ENCODE peak calls at places on chromosomes 12 and 14, in seven cellular contexts. One of them, this sample, is unnamed.

GRCh38 chr12:113942209-113942608 is 23.9 kb downstream of the RBM19 start:
- DNase-seq in trophoblast cell: no peak
- DNase-seq in H1: no peak
- DNase-seq in mesendoderm: no peak
- DNase-seq in IMR-90: no peak
- DNase-seq in H9: no peak
- DNase-seq in mesenchymal stem cell: no peak
- DNase-seq in this sample: no peak

GRCh38 chr14:85248881-85249635 is 280.9 kb upstream of the FLRT2 start:
- DNase-seq in trophoblast cell: no peak
- DNase-seq in IMR-90: peak
- DNase-seq in H9: no peak
- DNase-seq in mesendoderm: peak
- DNase-seq in H1: no peak
- DNase-seq in mesenchymal stem cell: no peak
- DNase-seq in this sample: no peak

GRCh38 chr14:24974591-24975374 is 75.2 kb downstream of the STXBP6 start:
- DNase-seq in mesenchymal stem cell: no peak
- DNase-seq in trophoblast cell: no peak
- DNase-seq in IMR-90: no peak
- DNase-seq in H1: no peak
- DNase-seq in mesendoderm: no peak
- DNase-seq in H9: no peak
- DNase-seq in this sample: no peak

GRCh38 chr14:105901226-105901625 is 374.8 kb downstream of the TMEM121 start:
- DNase-seq in H1: no peak
- DNase-seq in trophoblast cell: no peak
- DNase-seq in mesendoderm: no peak
- DNase-seq in mesenchymal stem cell: no peak
- DNase-seq in H9: no peak
- DNase-seq in IMR-90: no peak
- DNase-seq in this sample: no peak

GRCh38 chr12:109517619-109518018 is 40.2 kb downstream of the UBE3B start:
- DNase-seq in H9: no peak
- DNase-seq in mesendoderm: no peak
- DNase-seq in H1: no peak
- DNase-seq in trophoblast cell: no peak
- DNase-seq in IMR-90: no peak
- DNase-seq in mesenchymal stem cell: peak
- DNase-seq in this sample: no peak

GRCh38 chr12:50005150-50005549 is 20.1 kb downstream of the RACGAP1 start:
- DNase-seq in trophoblast cell: no peak
- DNase-seq in IMR-90: no peak
- DNase-seq in H9: no peak
- DNase-seq in mesenchymal stem cell: no peak
- DNase-seq in mesendoderm: no peak
- DNase-seq in H1: no peak
- DNase-seq in this sample: no peak

GRCh38 chr14:41615011-41615595 is 8.4 kb downstream of the LRFN5 start:
- DNase-seq in trophoblast cell: no peak
- DNase-seq in mesenchymal stem cell: no peak
- DNase-seq in H1: no peak
- DNase-seq in mesendoderm: no peak
- DNase-seq in IMR-90: no peak
- DNase-seq in H9: no peak
- DNase-seq in this sample: no peak

GRCh38 chr14:61630399-61630798 is 64.9 kb upstream of the HIF1A start:
- DNase-seq in H9: no peak
- DNase-seq in trophoblast cell: no peak
- DNase-seq in H1: no peak
- DNase-seq in mesendoderm: no peak
- DNase-seq in IMR-90: no peak
- DNase-seq in mesenchymal stem cell: no peak
- DNase-seq in this sample: no peak

GRCh38 chr14:49506650-49507049 is 79.5 kb downstream of the RPS29 start:
- DNase-seq in mesenchymal stem cell: no peak
- DNase-seq in H9: no peak
- DNase-seq in trophoblast cell: no peak
- DNase-seq in mesendoderm: peak
- DNase-seq in H1: no peak
- DNase-seq in IMR-90: no peak
- DNase-seq in this sample: no peak

GRCh38 chr14:70027785-70028428 is 148.7 kb downstream of the SMOC1 start:
- DNase-seq in H9: peak
- DNase-seq in trophoblast cell: peak
- DNase-seq in mesenchymal stem cell: peak
- DNase-seq in IMR-90: peak
- DNase-seq in H1: peak
- DNase-seq in mesendoderm: peak
- DNase-seq in this sample: peak

GRCh38 chr14:86221755-86222154 is 691.8 kb downstream of the FLRT2 start:
- DNase-seq in IMR-90: peak
- DNase-seq in trophoblast cell: no peak
- DNase-seq in mesenchymal stem cell: peak
- DNase-seq in H1: no peak
- DNase-seq in mesendoderm: peak
- DNase-seq in H9: no peak
- DNase-seq in this sample: no peak

GRCh38 chr12:105084251-105085250 is at the start of gene ALDH1L2:
- DNase-seq in trophoblast cell: peak
- DNase-seq in mesenchymal stem cell: peak
- DNase-seq in IMR-90: peak
- DNase-seq in H1: peak
- DNase-seq in H9: peak
- DNase-seq in mesendoderm: peak
- DNase-seq in this sample: peak

GRCh38 chr12:78392918-78393317 is 471.7 kb upstream of the SYT1 start:
- DNase-seq in H9: no peak
- DNase-seq in mesenchymal stem cell: peak
- DNase-seq in trophoblast cell: no peak
- DNase-seq in IMR-90: peak
- DNase-seq in H1: no peak
- DNase-seq in mesendoderm: no peak
- DNase-seq in this sample: no peak

GRCh38 chr12:89947437-89948265 is 239.0 kb upstream of the ATP2B1 start:
- DNase-seq in mesenchymal stem cell: peak
- DNase-seq in IMR-90: peak
- DNase-seq in mesendoderm: peak
- DNase-seq in H9: no peak
- DNase-seq in H1: no peak
- DNase-seq in trophoblast cell: peak
- DNase-seq in this sample: no peak

GRCh38 chr12:17192721-17193120 is 586.8 kb upstream of the LMO3 start:
- DNase-seq in IMR-90: no peak
- DNase-seq in mesenchymal stem cell: no peak
- DNase-seq in H9: no peak
- DNase-seq in trophoblast cell: no peak
- DNase-seq in mesendoderm: no peak
- DNase-seq in H1: no peak
- DNase-seq in this sample: peak

GRCh38 chr14:99035268-99035667 is 236.7 kb downstream of the BCL11B start:
- DNase-seq in mesendoderm: peak
- DNase-seq in H9: no peak
- DNase-seq in trophoblast cell: no peak
- DNase-seq in H1: no peak
- DNase-seq in IMR-90: no peak
- DNase-seq in mesenchymal stem cell: no peak
- DNase-seq in this sample: no peak

GRCh38 chr14:100645986-100646314 is 58.7 kb upstream of the BEGAIN start:
- DNase-seq in IMR-90: no peak
- DNase-seq in H9: no peak
- DNase-seq in trophoblast cell: no peak
- DNase-seq in mesendoderm: no peak
- DNase-seq in mesenchymal stem cell: no peak
- DNase-seq in H1: no peak
- DNase-seq in this sample: no peak

GRCh38 chr12:100651108-100651507 is 77.6 kb downstream of the GAS2L3 start:
- DNase-seq in H1: no peak
- DNase-seq in mesenchymal stem cell: no peak
- DNase-seq in H9: no peak
- DNase-seq in IMR-90: no peak
- DNase-seq in mesendoderm: no peak
- DNase-seq in trophoblast cell: no peak
- DNase-seq in this sample: no peak

GRCh38 chr12:29148958-29149690 is at the start of gene FAR2:
- DNase-seq in H9: peak
- DNase-seq in mesenchymal stem cell: peak
- DNase-seq in IMR-90: no peak
- DNase-seq in mesendoderm: peak
- DNase-seq in trophoblast cell: no peak
- DNase-seq in H1: no peak
- DNase-seq in this sample: peak

GRCh38 chr12:131093971-131094830 is 140.5 kb downstream of the ADGRD1 start:
- DNase-seq in H1: no peak
- DNase-seq in trophoblast cell: no peak
- DNase-seq in mesendoderm: no peak
- DNase-seq in IMR-90: no peak
- DNase-seq in H9: peak
- DNase-seq in mesenchymal stem cell: no peak
- DNase-seq in this sample: no peak

GRCh38 chr14:92702441-92702918 is 45.9 kb downstream of the LGMN start:
- DNase-seq in mesenchymal stem cell: no peak
- DNase-seq in IMR-90: no peak
- DNase-seq in H1: no peak
- DNase-seq in trophoblast cell: no peak
- DNase-seq in mesendoderm: no peak
- DNase-seq in H9: no peak
- DNase-seq in this sample: no peak
- H4K8ac ChIP-seq in mesenchymal stem cell: peak
- H4K8ac ChIP-seq in IMR-90: no peak
- H4K8ac ChIP-seq in H1: no peak
- H4K8ac ChIP-seq in trophoblast cell: no peak
- H4K8ac ChIP-seq in mesendoderm: no peak
- H4K8ac ChIP-seq in H9: no peak
- H4K8ac ChIP-seq in this sample: no peak

GRCh38 chr12:47304161-47304560 is 224.4 kb upstream of the AMIGO2 start:
- DNase-seq in H1: no peak
- DNase-seq in IMR-90: no peak
- DNase-seq in trophoblast cell: no peak
- DNase-seq in mesendoderm: no peak
- DNase-seq in H9: no peak
- DNase-seq in mesenchymal stem cell: no peak
- DNase-seq in this sample: no peak
- H4K8ac ChIP-seq in H1: no peak
- H4K8ac ChIP-seq in IMR-90: no peak
- H4K8ac ChIP-seq in trophoblast cell: no peak
- H4K8ac ChIP-seq in mesendoderm: no peak
- H4K8ac ChIP-seq in H9: no peak
- H4K8ac ChIP-seq in mesenchymal stem cell: no peak
- H4K8ac ChIP-seq in this sample: no peak

GRCh38 chr12:95762123-95762785 is 28.3 kb downstream of the NTN4 start:
- DNase-seq in H1: no peak
- DNase-seq in mesendoderm: no peak
- DNase-seq in IMR-90: no peak
- DNase-seq in mesenchymal stem cell: no peak
- DNase-seq in H9: no peak
- DNase-seq in trophoblast cell: peak
- DNase-seq in this sample: no peak

GRCh38 chr12:95764848-95765247 is 25.7 kb downstream of the NTN4 start:
- DNase-seq in mesendoderm: no peak
- DNase-seq in H1: no peak
- DNase-seq in IMR-90: peak
- DNase-seq in mesenchymal stem cell: no peak
- DNase-seq in H9: no peak
- DNase-seq in trophoblast cell: no peak
- DNase-seq in this sample: no peak

GRCh38 chr12:95767703-95768102 is 22.9 kb downstream of the NTN4 start:
- DNase-seq in H9: no peak
- DNase-seq in IMR-90: peak
- DNase-seq in mesendoderm: no peak
- DNase-seq in trophoblast cell: no peak
- DNase-seq in H1: no peak
- DNase-seq in mesenchymal stem cell: no peak
- DNase-seq in this sample: no peak

GRCh38 chr12:95763809-95764253 is 26.7 kb downstream of the NTN4 start:
- DNase-seq in H9: no peak
- DNase-seq in H1: no peak
- DNase-seq in mesendoderm: no peak
- DNase-seq in trophoblast cell: peak
- DNase-seq in IMR-90: peak
- DNase-seq in mesenchymal stem cell: peak
- DNase-seq in this sample: no peak

DNA sequence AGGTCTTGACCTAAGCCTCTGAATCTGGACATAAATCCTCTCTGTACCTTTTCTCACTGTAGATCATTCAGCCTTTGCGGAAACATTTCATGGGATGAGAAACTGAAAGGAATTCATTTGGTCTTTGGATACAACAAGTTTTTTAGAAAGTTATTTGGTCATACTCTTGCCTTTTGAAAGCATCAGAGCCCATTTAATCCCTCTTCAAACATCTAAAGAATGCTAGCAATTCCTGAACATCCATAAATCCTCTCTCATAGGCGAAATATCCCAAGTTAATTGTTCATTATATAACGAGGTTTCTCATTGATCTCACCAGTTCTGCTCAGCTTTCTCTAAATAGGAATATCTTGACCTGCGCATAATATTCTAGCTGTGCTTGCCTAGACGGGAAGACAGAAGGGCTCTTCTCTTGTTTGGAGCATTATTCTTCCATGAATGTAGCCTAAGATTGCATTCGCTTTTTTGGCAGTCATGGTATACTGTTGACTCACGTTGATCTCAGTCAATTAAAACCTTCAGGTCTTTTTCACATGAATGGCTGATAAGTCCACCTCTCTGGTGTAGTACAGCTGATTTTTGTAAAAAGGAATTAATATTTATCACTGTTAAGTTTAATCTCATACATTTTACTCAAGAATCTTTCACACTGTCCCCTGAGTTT is 24.1 kb downstream of the NTN4 start:
- DNase-seq in H1: no peak
- DNase-seq in trophoblast cell: no peak
- DNase-seq in IMR-90: peak
- DNase-seq in H9: no peak
- DNase-seq in mesendoderm: no peak
- DNase-seq in mesenchymal stem cell: no peak
- DNase-seq in this sample: no peak
- H4K8ac ChIP-seq in H1: no peak
- H4K8ac ChIP-seq in trophoblast cell: no peak
- H4K8ac ChIP-seq in IMR-90: no peak
- H4K8ac ChIP-seq in H9: no peak
- H4K8ac ChIP-seq in mesendoderm: no peak
- H4K8ac ChIP-seq in mesenchymal stem cell: no peak
- H4K8ac ChIP-seq in this sample: no peak

DNA sequence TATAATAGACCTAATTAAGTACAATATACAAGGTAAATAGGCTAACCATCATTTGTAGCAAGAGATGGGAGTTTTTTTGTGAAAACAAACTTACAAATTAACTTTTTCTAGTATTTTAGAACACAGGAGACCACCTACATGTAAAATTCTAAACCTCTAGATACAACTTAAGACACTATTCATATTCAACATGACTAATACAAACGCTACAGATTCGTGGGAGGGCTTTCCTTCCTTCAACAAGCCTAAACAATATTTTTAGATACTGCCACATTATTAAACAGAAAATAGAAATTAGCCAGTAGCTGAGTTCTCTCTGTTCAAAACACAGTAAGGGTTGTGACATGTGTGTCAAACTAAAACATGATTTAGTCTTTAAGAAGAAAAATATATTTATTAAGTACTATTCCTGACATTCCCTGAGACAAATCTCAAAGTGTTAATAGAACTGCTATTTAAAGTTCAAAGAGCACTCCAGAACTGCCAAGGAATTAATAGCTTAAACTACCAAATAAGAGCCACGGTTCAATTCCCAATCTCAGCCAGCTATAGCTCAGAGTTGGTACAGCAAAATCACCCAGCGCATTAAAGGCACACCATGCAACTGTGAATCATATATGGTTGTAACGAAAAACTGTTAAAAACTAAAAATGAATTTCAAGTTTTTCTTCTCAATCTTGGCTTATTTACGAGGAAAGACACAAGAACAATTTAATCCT is 10.7 kb downstream of the MED13L start:
- DNase-seq in H1: no peak
- DNase-seq in mesenchymal stem cell: no peak
- DNase-seq in IMR-90: peak
- DNase-seq in mesendoderm: no peak
- DNase-seq in H9: no peak
- DNase-seq in trophoblast cell: no peak
- DNase-seq in this sample: no peak
- H4K8ac ChIP-seq in H1: no peak
- H4K8ac ChIP-seq in mesenchymal stem cell: no peak
- H4K8ac ChIP-seq in IMR-90: no peak
- H4K8ac ChIP-seq in mesendoderm: no peak
- H4K8ac ChIP-seq in H9: no peak
- H4K8ac ChIP-seq in trophoblast cell: no peak
- H4K8ac ChIP-seq in this sample: no peak

This sample was measured in neuronal stem cell.